ENCODE peak calls at places on chromosomes 2 and 18, in seven cellular contexts. B is GM23248, X is choroid plexus epithelial cell, O is nucleus accumbens, L is A172, V is neural progenitor cell, S is NCI-H1436. Q is an unnamed sample.

GRCh38 chr2:96164459-96165184 is 19.4 kb upstream of the DUSP2 start:
- DNase-seq in B (no peak), X (no peak), O (no peak), L (no peak), V (peak; percentile 44), S (no peak), Q (peak; percentile 72)

GRCh38 chr18:23401400-23402347 is 51.4 kb upstream of the RIOK3 start:
- DNase-seq in B (no peak), X (peak; percentile 88), O (no peak), L (peak; percentile 92), V (peak; percentile 78), S (no peak), Q (no peak)

GRCh38 chr2:174059875-174060226 is 94.7 kb upstream of the SP3 start:
- DNase-seq in B (peak; percentile 57), X (peak; percentile 46), O (no peak), L (peak; percentile 36), V (no peak), S (no peak), Q (no peak)

GRCh38 chr2:218396688-218397501 is 2.8 kb upstream of the CTDSP1 start:
- DNase-seq in B (peak; percentile 69), X (peak; percentile 51), O (no peak), L (peak; percentile 73), V (peak; percentile 50), S (peak; percentile 77), Q (peak; percentile 54)

GRCh38 chr2:59874971-59875755 is 678.3 kb downstream of the BCL11A start:
- DNase-seq in B (no peak), X (no peak), O (no peak), L (no peak), V (peak; percentile 9), S (no peak), Q (no peak)

GRCh38 chr2:179437430-179437829 is 172.8 kb upstream of the SESTD1 start:
- DNase-seq in B (no peak), X (no peak), O (no peak), L (no peak), V (no peak), S (no peak), Q (no peak)

GRCh38 chr2:187593697-187594096 is 39.5 kb upstream of the TFPI start:
- DNase-seq in B (peak; percentile 44), X (peak; percentile 50), O (no peak), L (no peak), V (no peak), S (no peak), Q (no peak)

GRCh38 chr2:231929961-231930600 is 3.9 kb upstream of the NPPC start:
- DNase-seq in B (no peak), X (peak; percentile 14), O (no peak), L (no peak), V (peak; percentile 60), S (no peak), Q (no peak)

GRCh38 chr2:47058061-47058931 is 96.8 kb downstream of the STPG4 start:
- DNase-seq in B (peak; percentile 85), X (peak; percentile 79), O (peak; percentile 57), L (no peak), V (no peak), S (no peak), Q (no peak)

GRCh38 chr2:224711381-224711780 is 4.8 kb downstream of the CCDC195 start:
- DNase-seq in B (no peak), X (no peak), O (no peak), L (no peak), V (no peak), S (no peak), Q (no peak)

GRCh38 chr2:1744446-1745170 is at the start of gene PXDN:
- DNase-seq in B (peak; percentile 86), X (peak; percentile 81), O (no peak), L (no peak), V (peak; percentile 76), S (peak; percentile 67), Q (no peak)

GRCh38 chr18:79405781-79406575 is 10.2 kb downstream of the NFATC1 start:
- DNase-seq in B (no peak), X (no peak), O (no peak), L (no peak), V (no peak), S (no peak), Q (no peak)

GRCh38 chr2:118865106-118865505 is 17.7 kb upstream of the EN1 start:
- DNase-seq in B (peak; percentile 84), X (peak; percentile 80), O (no peak), L (peak; percentile 64), V (peak; percentile 69), S (peak; percentile 34), Q (no peak)

GRCh38 chr2:73253400-73253799 is 19.3 kb downstream of the CCT7 start:
- DNase-seq in B (no peak), X (no peak), O (no peak), L (no peak), V (no peak), S (no peak), Q (no peak)

GRCh38 chr2:219783551-219783950 is 156.1 kb downstream of the SLC4A3 start:
- DNase-seq in B (peak; percentile 11), X (peak; percentile 2), O (no peak), L (no peak), V (no peak), S (no peak), Q (no peak)

GRCh38 chr2:147648471-147648870 is 196.4 kb upstream of the ACVR2A start:
- DNase-seq in B (no peak), X (no peak), O (no peak), L (no peak), V (no peak), S (no peak), Q (no peak)

GRCh38 chr2:36371963-36372391 is 16.4 kb downstream of the CRIM1 start:
- DNase-seq in B (peak; percentile 84), X (peak; percentile 59), O (no peak), L (peak; percentile 95), V (peak; percentile 71), S (no peak), Q (no peak)

GRCh38 chr2:219344756-219345458 is 12.4 kb upstream of the RESP18 start:
- DNase-seq in B (peak; percentile 19), X (peak; percentile 75), O (no peak), L (no peak), V (peak; percentile 15), S (no peak), Q (peak; percentile 70)

GRCh38 chr2:5111581-5111980 is 580.6 kb upstream of the SOX11 start:
- DNase-seq in B (no peak), X (peak; percentile 9), O (no peak), L (peak; percentile 72), V (no peak), S (peak; percentile 79), Q (no peak)

GRCh38 chr2:9991829-9992273 is 40.4 kb downstream of the GRHL1 start:
- DNase-seq in B (peak; percentile 88), X (no peak), O (no peak), L (peak; percentile 32), V (no peak), S (no peak), Q (no peak)

GRCh38 chr2:178238144-178238521 is 43.8 kb downstream of the OSBPL6 start:
- DNase-seq in B (peak; percentile 59), X (peak; percentile 58), O (no peak), L (peak; percentile 60), V (no peak), S (no peak), Q (no peak)